ENCODE peak calls at places on chromosomes 16 and 17, in six cellular contexts. G, O, W, H, S and Z are unnamed samples.

GRCh38 chr17:43309505-43310329 is 75.9 kb upstream of the RNU2-1 start:
- DNase-seq in G (no peak), O (peak), W (no peak), H (no peak), S (no peak), Z (no peak)

GRCh38 chr16:56311208-56312027 is 113.9 kb downstream of the AMFR start:
- DNase-seq in G (no peak), O (no peak), W (no peak), H (no peak), S (no peak), Z (peak)

GRCh38 chr17:78822552-78822951 is 18.1 kb downstream of the USP36 start:
- DNase-seq in G (no peak), O (no peak), W (no peak), H (no peak), S (no peak), Z (no peak)

GRCh38 chr17:9225305-9226101 is 204.2 kb downstream of the NTN1 start:
- DNase-seq in G (no peak), O (no peak), W (no peak), H (no peak), S (no peak), Z (no peak)

GRCh38 chr17:4156750-4157381 is 13.9 kb downstream of the CYB5D2 start:
- DNase-seq in G (no peak), O (no peak), W (no peak), H (no peak), S (no peak), Z (no peak)

GRCh38 chr17:49700956-49701355 is 6.8 kb downstream of the SLC35B1 start:
- DNase-seq in G (no peak), O (no peak), W (no peak), H (no peak), S (no peak), Z (no peak)

GRCh38 chr17:48593126-48593829 is at the start of gene HOXB5:
- DNase-seq in G (no peak), O (no peak), W (no peak), H (no peak), S (no peak), Z (no peak)

GRCh38 chr17:8520981-8521380 is 85.3 kb downstream of the NDEL1 start:
- DNase-seq in G (no peak), O (no peak), W (no peak), H (no peak), S (no peak), Z (no peak)

GRCh38 chr17:78258323-78259229 is 27.1 kb downstream of the TMEM235 start:
- DNase-seq in G (peak), O (no peak), W (peak), H (peak), S (no peak), Z (peak)

GRCh38 chr17:40168262-40168832 is 8.9 kb upstream of the RAPGEFL1 start:
- DNase-seq in G (peak), O (peak), W (peak), H (peak), S (peak), Z (peak)

GRCh38 chr17:12831839-12832238 is 42.5 kb downstream of the ARHGAP44 start:
- DNase-seq in G (no peak), O (no peak), W (no peak), H (no peak), S (no peak), Z (no peak)

DNA sequence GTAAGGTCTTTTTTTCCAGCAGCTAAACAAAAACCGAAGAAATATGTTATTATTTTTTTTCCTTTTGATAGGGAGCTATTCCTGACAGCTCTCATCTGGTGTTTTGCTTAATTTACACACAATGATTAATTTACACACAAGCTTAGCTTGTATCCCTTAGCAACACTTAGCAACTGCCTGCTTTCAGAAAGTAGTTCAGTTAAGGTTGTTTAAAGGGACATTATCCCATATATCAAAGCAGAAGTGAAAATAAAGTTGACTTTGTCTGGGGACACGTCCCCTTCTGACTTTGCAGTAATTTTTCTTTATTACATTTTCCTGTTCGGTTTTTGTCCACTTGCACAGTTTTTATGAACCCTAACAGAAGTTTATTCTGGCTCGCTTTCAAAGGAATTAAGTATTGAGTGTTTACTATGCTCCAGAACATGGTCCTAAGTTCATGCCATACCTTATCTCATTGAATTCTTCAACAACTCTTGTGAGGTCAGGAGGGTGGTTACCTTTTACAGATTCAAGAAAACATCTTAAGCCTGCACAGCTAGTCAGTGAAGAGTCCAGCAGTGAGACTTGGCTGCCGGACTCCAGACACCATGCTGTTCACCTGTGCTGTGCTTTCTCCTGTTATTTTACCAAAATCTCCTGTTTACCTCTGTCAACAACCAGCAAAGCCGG is 41.5 kb downstream of the ARHGAP44 start:
- DNase-seq in G (no peak), O (no peak), W (no peak), H (no peak), S (no peak), Z (no peak)
- TF ChIP-seq MYC in G (no peak), O (no peak), W (no peak), H (no peak), S (no peak), Z (no peak)

DNA sequence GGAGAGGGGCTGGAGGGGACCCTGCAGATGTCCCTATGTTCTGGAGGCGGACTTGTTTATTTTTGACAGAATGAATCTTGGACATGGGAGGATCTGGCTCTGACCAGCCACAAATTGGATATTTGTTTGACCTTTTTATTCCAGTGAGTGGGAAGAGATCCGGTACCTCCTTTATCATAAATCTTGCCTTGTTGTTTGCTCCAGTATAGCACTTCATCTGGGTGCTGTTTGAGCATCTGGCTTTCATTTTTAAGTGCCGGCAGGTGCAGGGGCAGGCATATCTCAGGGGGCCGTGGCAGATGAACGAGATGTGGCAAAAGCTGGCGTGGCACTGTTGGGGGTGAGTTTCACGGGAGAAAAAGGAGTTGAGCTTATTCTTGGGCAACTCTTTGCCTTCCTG is 37.8 kb downstream of the MSI2 start:
- DNase-seq in G (no peak), O (no peak), W (no peak), H (no peak), S (no peak), Z (no peak)
- TF ChIP-seq MYC in G (no peak), O (no peak), W (no peak), H (no peak), S (no peak), Z (no peak)

DNA sequence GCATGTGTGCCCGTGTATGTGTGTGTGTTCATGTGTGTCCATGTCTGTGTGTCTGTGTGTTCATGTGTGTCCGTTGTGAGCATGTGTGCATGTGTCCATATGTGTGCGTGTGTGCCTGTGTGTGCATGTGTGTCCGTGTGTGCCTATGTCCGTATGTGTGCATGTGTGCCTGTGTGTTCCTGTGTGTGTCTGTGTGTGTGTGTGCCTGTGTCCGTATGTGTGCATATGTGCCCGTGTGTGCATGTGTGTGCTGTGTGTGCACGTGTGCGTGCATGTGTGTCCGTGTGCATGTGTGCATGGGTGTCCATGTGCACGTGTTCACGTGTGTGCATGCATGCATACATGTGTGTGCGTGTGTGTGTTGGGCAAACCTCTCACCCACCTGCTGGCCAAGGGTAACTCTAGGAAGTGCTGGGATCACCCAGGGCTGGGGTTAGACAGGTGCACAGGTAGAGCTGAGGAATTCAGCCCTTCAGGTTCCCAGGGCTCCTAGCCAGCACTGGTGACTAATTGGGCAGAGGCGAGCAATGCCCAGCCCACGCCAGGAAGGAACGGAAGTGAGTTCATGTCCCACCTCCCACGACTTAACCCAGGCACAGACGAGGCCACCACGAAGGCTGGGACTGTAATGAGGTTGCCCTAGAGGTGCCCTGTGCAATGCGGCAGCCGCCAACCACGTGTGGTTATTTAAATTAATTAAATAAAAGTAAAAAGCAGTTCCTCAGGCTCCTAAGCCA is 8.2 kb upstream of the CSNK1D start:
- DNase-seq in G (no peak), O (peak), W (peak), H (no peak), S (peak), Z (peak)
- TF ChIP-seq MYC in G (no peak), O (peak), W (no peak), H (no peak), S (no peak), Z (no peak)

DNA sequence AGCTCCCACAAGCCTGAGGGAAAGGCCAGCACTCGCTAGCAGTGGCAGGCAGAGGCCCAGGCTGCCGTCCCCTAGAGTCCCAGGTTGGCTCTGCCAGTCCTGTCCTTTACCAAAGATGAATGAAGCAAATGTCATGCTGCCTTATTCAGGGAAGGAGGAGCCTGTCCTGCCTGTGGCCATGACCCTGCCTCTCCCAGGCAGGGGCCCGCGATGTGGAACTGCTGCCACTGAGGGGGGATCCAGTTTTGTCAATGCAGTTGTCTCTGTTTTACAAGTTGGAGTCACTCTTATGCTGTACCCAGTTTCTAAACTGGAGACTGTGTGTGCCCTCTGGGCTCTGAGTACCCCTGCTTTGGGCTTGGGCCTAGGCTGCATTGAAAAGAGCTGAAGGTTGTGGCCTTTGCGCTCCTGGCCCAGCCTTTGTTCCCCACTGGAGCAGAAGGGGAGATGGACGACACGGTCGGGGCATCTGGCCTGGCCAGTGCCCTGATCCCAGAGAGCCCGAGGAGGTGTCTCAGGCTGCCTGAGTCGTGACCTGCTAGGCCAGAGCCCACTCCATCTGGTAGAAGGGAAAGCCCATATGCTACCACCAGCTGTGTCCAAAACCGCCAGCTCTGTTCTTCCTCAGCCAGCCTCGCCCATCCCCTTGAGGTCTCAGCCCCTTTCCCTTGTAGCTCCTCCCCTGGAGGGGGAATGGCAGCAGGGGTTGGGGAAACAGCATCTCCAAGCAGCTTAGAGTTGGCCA is 5.5 kb downstream of the LIMD2 start:
- DNase-seq in G (no peak), O (no peak), W (no peak), H (no peak), S (no peak), Z (peak)
- TF ChIP-seq MYC in G (no peak), O (no peak), W (no peak), H (no peak), S (no peak), Z (no peak)

DNA sequence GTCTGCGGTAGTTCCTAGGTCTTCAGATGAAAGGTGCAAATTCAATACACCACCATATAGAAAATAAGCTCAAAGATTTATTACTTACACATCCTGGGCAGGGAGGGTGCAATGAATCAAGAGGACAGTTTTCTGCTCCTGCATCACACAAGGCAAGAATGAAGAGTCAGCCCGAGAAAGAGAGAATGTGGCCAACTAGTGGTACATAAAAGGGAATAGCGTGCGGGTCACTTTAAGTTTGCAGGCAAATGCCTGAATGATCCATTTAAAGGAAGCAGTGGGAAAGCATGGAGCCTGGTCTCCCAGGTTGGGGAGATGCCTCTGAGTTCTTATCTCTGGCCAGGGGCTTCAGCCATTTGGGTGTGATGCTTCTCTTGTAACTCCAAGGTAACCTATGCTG is 403.3 kb downstream of the GRIN2A start:
- DNase-seq in G (no peak), O (no peak), W (no peak), H (no peak), S (no peak), Z (no peak)
- TF ChIP-seq MYC in G (no peak), O (no peak), W (no peak), H (no peak), S (no peak), Z (no peak)

DNA sequence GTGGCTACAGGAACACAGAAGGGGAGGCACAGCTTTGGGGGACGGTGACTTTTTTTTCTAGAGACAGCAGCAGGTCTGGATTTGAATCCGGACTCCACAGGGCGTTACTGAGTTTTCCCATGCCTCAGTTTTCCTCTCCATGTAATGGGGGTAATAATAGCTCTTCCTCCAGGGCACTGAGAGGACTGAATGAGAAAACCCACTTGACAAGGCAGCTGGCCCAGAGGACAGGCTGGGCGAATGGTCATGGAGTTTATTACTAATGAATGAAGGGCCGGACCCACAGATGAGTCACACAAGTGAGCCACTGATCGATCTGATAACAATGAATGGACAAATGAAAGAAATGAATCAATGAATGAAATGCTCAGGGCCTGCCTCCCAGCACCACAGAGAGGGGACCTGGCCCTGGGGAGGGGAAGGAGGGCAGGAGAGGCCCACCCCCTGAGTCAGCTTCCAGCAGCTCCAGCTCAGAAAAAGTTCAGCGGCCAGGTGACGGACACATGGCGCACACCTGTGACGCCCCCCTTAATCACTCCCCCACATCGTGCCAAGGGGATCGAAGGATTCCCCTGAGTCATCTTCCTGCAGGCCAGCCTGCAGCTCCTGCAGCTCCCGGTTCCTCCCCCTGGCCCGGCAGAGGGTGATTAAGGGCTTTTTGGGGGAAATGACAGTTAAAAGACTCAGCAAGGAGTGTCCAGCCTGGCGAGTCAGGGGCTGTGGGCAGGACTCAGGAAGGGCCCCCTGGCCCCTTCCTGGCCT is 54.3 kb downstream of the SOCS1 start:
- DNase-seq in G (peak), O (no peak), W (peak), H (peak), S (no peak), Z (peak)
- TF ChIP-seq MYC in G (peak), O (no peak), W (no peak), H (no peak), S (no peak), Z (no peak)